ENCODE peak calls at places on chromosomes 7 and 10, in nine cellular contexts. One of them, this sample, is unnamed.
A peak's percentile ranks its signal among the peaks of the same experiment; 100 is the strongest.

GRCh38 chr7:91319326-91319725 is 55.1 kb downstream of the FZD1 start:
- DNase-seq in vagina: no peak
- DNase-seq in HepG2: no peak
- DNase-seq in HCT116: no peak
- DNase-seq in breast epithelium: no peak
- DNase-seq in sigmoid colon: no peak
- DNase-seq in GM12892: no peak
- DNase-seq in endothelial cell of umbilical vein: no peak
- DNase-seq in prostate gland: no peak
- DNase-seq in this sample: no peak

GRCh38 chr7:47195641-47196040 is 386.3 kb downstream of the TNS3 start:
- DNase-seq in vagina: no peak
- DNase-seq in HepG2: no peak
- DNase-seq in HCT116: peak; percentile 21
- DNase-seq in breast epithelium: no peak
- DNase-seq in sigmoid colon: no peak
- DNase-seq in GM12892: no peak
- DNase-seq in endothelial cell of umbilical vein: no peak
- DNase-seq in prostate gland: no peak
- DNase-seq in this sample: no peak

GRCh38 chr7:64885520-64886240 is 17.4 kb upstream of the ZNF273 start:
- DNase-seq in vagina: no peak
- DNase-seq in HepG2: no peak
- DNase-seq in HCT116: no peak
- DNase-seq in breast epithelium: no peak
- DNase-seq in sigmoid colon: peak; percentile 19
- DNase-seq in GM12892: no peak
- DNase-seq in endothelial cell of umbilical vein: no peak
- DNase-seq in prostate gland: no peak
- DNase-seq in this sample: no peak

GRCh38 chr7:94043299-94043698 is 39.1 kb upstream of the BET1 start:
- DNase-seq in vagina: no peak
- DNase-seq in HepG2: no peak
- DNase-seq in HCT116: no peak
- DNase-seq in breast epithelium: no peak
- DNase-seq in sigmoid colon: no peak
- DNase-seq in GM12892: no peak
- DNase-seq in endothelial cell of umbilical vein: no peak
- DNase-seq in prostate gland: no peak
- DNase-seq in this sample: no peak

GRCh38 chr7:22137026-22137425 is 191.3 kb upstream of the CDCA7L start:
- DNase-seq in vagina: no peak
- DNase-seq in HepG2: no peak
- DNase-seq in HCT116: no peak
- DNase-seq in breast epithelium: no peak
- DNase-seq in sigmoid colon: no peak
- DNase-seq in GM12892: no peak
- DNase-seq in endothelial cell of umbilical vein: no peak
- DNase-seq in prostate gland: no peak
- DNase-seq in this sample: no peak

GRCh38 chr7:66920769-66921395 is at the start of gene TMEM248:
- DNase-seq in vagina: no peak
- DNase-seq in HepG2: peak; percentile 69
- DNase-seq in HCT116: peak; percentile 69
- DNase-seq in breast epithelium: peak; percentile 89
- DNase-seq in sigmoid colon: peak; percentile 94
- DNase-seq in GM12892: peak; percentile 74
- DNase-seq in endothelial cell of umbilical vein: peak; percentile 83
- DNase-seq in prostate gland: peak; percentile 72
- DNase-seq in this sample: peak; percentile 97

GRCh38 chr7:118429141-118429540 is 204.6 kb downstream of the ANKRD7 start:
- DNase-seq in vagina: no peak
- DNase-seq in HepG2: no peak
- DNase-seq in HCT116: no peak
- DNase-seq in breast epithelium: no peak
- DNase-seq in sigmoid colon: no peak
- DNase-seq in GM12892: no peak
- DNase-seq in endothelial cell of umbilical vein: no peak
- DNase-seq in prostate gland: no peak
- DNase-seq in this sample: no peak

GRCh38 chr10:131784363-131785120 is 116.3 kb upstream of the PPP2R2D start:
- DNase-seq in vagina: no peak
- DNase-seq in HepG2: no peak
- DNase-seq in HCT116: no peak
- DNase-seq in breast epithelium: no peak
- DNase-seq in sigmoid colon: no peak
- DNase-seq in GM12892: no peak
- DNase-seq in endothelial cell of umbilical vein: no peak
- DNase-seq in prostate gland: no peak
- DNase-seq in this sample: no peak

GRCh38 chr7:27130540-27131389 is at the start of gene HOXA4:
- DNase-seq in vagina: no peak
- DNase-seq in HepG2: peak; percentile 77
- DNase-seq in HCT116: no peak
- DNase-seq in breast epithelium: peak; percentile 89
- DNase-seq in sigmoid colon: peak; percentile 98
- DNase-seq in GM12892: no peak
- DNase-seq in endothelial cell of umbilical vein: peak; percentile 89
- DNase-seq in prostate gland: peak; percentile 94
- DNase-seq in this sample: peak; percentile 91

GRCh38 chr10:71848325-71849277 is 2.5 kb downstream of the PSAP start:
- DNase-seq in vagina: no peak
- DNase-seq in HepG2: peak; percentile 55
- DNase-seq in HCT116: no peak
- DNase-seq in breast epithelium: no peak
- DNase-seq in sigmoid colon: no peak
- DNase-seq in GM12892: no peak
- DNase-seq in endothelial cell of umbilical vein: peak; percentile 67
- DNase-seq in prostate gland: no peak
- DNase-seq in this sample: peak; percentile 6

GRCh38 chr10:86876748-86877147 is 80.7 kb downstream of the MMRN2 start:
- DNase-seq in vagina: no peak
- DNase-seq in HepG2: no peak
- DNase-seq in HCT116: no peak
- DNase-seq in breast epithelium: no peak
- DNase-seq in sigmoid colon: no peak
- DNase-seq in GM12892: no peak
- DNase-seq in endothelial cell of umbilical vein: peak; percentile 60
- DNase-seq in prostate gland: no peak
- DNase-seq in this sample: no peak

GRCh38 chr7:151690597-151690996 is 170.9 kb upstream of the RHEB start:
- DNase-seq in vagina: no peak
- DNase-seq in HepG2: no peak
- DNase-seq in HCT116: no peak
- DNase-seq in breast epithelium: no peak
- DNase-seq in sigmoid colon: no peak
- DNase-seq in GM12892: no peak
- DNase-seq in endothelial cell of umbilical vein: no peak
- DNase-seq in prostate gland: no peak
- DNase-seq in this sample: no peak

GRCh38 chr7:139192014-139192706 is 38.9 kb upstream of the UBN2 start:
- DNase-seq in vagina: no peak
- DNase-seq in HepG2: no peak
- DNase-seq in HCT116: no peak
- DNase-seq in breast epithelium: no peak
- DNase-seq in sigmoid colon: no peak
- DNase-seq in GM12892: no peak
- DNase-seq in endothelial cell of umbilical vein: no peak
- DNase-seq in prostate gland: no peak
- DNase-seq in this sample: no peak

GRCh38 chr7:39949980-39950472 is at the start of gene CDK13:
- DNase-seq in vagina: peak; percentile 88
- DNase-seq in HepG2: peak; percentile 74
- DNase-seq in HCT116: peak; percentile 68
- DNase-seq in breast epithelium: peak; percentile 70
- DNase-seq in sigmoid colon: peak; percentile 84
- DNase-seq in GM12892: peak; percentile 59
- DNase-seq in endothelial cell of umbilical vein: peak; percentile 77
- DNase-seq in prostate gland: peak; percentile 74
- DNase-seq in this sample: peak; percentile 98
- TF ChIP-seq POLR2A in vagina: no peak
- TF ChIP-seq POLR2A in HepG2: no peak
- TF ChIP-seq POLR2A in HCT116: peak; percentile 59
- TF ChIP-seq POLR2A in breast epithelium: no peak
- TF ChIP-seq POLR2A in sigmoid colon: no peak
- TF ChIP-seq POLR2A in GM12892: peak; percentile 92
- TF ChIP-seq POLR2A in endothelial cell of umbilical vein: no peak
- TF ChIP-seq POLR2A in prostate gland: peak; percentile 37
- TF ChIP-seq POLR2A in this sample: no peak

DNA sequence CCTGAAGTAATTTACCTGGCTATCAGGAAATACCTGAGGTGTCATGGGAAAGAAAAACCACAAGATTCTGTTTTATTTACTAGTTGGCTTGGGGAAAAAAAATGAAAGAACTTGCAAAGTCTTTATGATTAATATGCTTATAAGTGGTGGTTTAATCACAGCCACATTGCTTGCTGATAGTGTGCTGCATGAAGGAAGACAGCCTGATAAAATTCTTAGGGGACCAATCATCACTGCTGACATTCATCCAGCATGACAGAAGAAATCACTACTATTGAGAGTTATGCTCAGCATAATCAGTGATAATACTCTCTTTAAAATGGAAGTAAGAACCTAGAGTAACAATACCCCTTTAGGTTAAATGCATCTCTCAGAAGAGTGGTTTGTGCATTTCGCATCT is 150.2 kb upstream of the LRRN3 start:
- DNase-seq in vagina: no peak
- DNase-seq in HepG2: no peak
- DNase-seq in HCT116: no peak
- DNase-seq in breast epithelium: no peak
- DNase-seq in sigmoid colon: no peak
- DNase-seq in GM12892: no peak
- DNase-seq in endothelial cell of umbilical vein: no peak
- DNase-seq in prostate gland: no peak
- DNase-seq in this sample: no peak
- TF ChIP-seq POLR2AphosphoS5 in vagina: no peak
- TF ChIP-seq POLR2AphosphoS5 in HepG2: no peak
- TF ChIP-seq POLR2AphosphoS5 in HCT116: no peak
- TF ChIP-seq POLR2AphosphoS5 in breast epithelium: no peak
- TF ChIP-seq POLR2AphosphoS5 in sigmoid colon: no peak
- TF ChIP-seq POLR2AphosphoS5 in GM12892: no peak
- TF ChIP-seq POLR2AphosphoS5 in endothelial cell of umbilical vein: no peak
- TF ChIP-seq POLR2AphosphoS5 in prostate gland: no peak
- TF ChIP-seq POLR2AphosphoS5 in this sample: no peak

GRCh38 chr7:24978837-24979469 is 1.0 kb downstream of the OSBPL3 start:
- DNase-seq in vagina: no peak
- DNase-seq in HepG2: no peak
- DNase-seq in HCT116: no peak
- DNase-seq in breast epithelium: no peak
- DNase-seq in sigmoid colon: peak; percentile 67
- DNase-seq in GM12892: no peak
- DNase-seq in endothelial cell of umbilical vein: no peak
- DNase-seq in prostate gland: no peak
- DNase-seq in this sample: peak; percentile 84

GRCh38 chr7:24981544-24981951 is 1.6 kb upstream of the OSBPL3 start:
- DNase-seq in vagina: no peak
- DNase-seq in HepG2: no peak
- DNase-seq in HCT116: no peak
- DNase-seq in breast epithelium: peak; percentile 59
- DNase-seq in sigmoid colon: peak; percentile 75
- DNase-seq in GM12892: no peak
- DNase-seq in endothelial cell of umbilical vein: peak; percentile 62
- DNase-seq in prostate gland: no peak
- DNase-seq in this sample: peak; percentile 86

GRCh38 chr7:24979863-24980694 is at the start of gene OSBPL3:
- DNase-seq in vagina: peak; percentile 98
- DNase-seq in HepG2: peak; percentile 91
- DNase-seq in HCT116: peak; percentile 92
- DNase-seq in breast epithelium: peak; percentile 94
- DNase-seq in sigmoid colon: peak; percentile 97
- DNase-seq in GM12892: peak; percentile 74
- DNase-seq in endothelial cell of umbilical vein: peak; percentile 95
- DNase-seq in prostate gland: peak; percentile 95
- DNase-seq in this sample: peak; percentile 98

GRCh38 chr7:24980695-24981543 is 941 bp upstream of the OSBPL3 start:
- DNase-seq in vagina: peak; percentile 92
- DNase-seq in HepG2: no peak
- DNase-seq in HCT116: no peak
- DNase-seq in breast epithelium: no peak
- DNase-seq in sigmoid colon: peak; percentile 67
- DNase-seq in GM12892: peak; percentile 29
- DNase-seq in endothelial cell of umbilical vein: peak; percentile 54
- DNase-seq in prostate gland: no peak
- DNase-seq in this sample: peak; percentile 83

DNA sequence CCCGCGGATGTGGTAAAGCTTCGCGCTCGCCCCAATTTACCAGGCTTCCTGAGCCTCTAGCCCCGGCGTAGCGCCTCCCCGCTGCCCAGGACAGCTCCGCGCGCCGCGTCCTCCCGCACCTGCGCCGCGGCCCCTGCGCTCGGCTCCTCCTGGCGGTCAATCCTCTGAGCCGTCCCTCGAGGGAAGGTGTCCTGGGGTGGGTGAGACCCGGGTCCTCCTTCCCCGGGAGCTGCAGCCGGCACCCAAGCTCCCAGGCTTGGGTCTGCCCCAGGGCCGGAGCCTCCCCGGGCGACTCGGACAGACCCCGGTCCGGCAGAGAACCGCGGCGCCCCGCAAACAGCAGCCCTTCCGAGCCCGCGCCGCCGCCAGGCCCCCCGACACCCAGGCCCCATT is 512 bp downstream of the OSBPL3 start:
- DNase-seq in vagina: no peak
- DNase-seq in HepG2: peak; percentile 47
- DNase-seq in HCT116: no peak
- DNase-seq in breast epithelium: peak; percentile 56
- DNase-seq in sigmoid colon: peak; percentile 75
- DNase-seq in GM12892: peak; percentile 46
- DNase-seq in endothelial cell of umbilical vein: peak; percentile 71
- DNase-seq in prostate gland: peak; percentile 44
- DNase-seq in this sample: peak; percentile 96
- TF ChIP-seq POLR2A in vagina: no peak
- TF ChIP-seq POLR2A in HepG2: no peak
- TF ChIP-seq POLR2A in HCT116: peak; percentile 87
- TF ChIP-seq POLR2A in breast epithelium: no peak
- TF ChIP-seq POLR2A in sigmoid colon: no peak
- TF ChIP-seq POLR2A in GM12892: no peak
- TF ChIP-seq POLR2A in endothelial cell of umbilical vein: no peak
- TF ChIP-seq POLR2A in prostate gland: peak; percentile 36
- TF ChIP-seq POLR2A in this sample: no peak

GRCh38 chr7:120966961-120967360 is 16.4 kb downstream of the ING3 start:
- DNase-seq in vagina: no peak
- DNase-seq in HepG2: no peak
- DNase-seq in HCT116: no peak
- DNase-seq in breast epithelium: no peak
- DNase-seq in sigmoid colon: no peak
- DNase-seq in GM12892: no peak
- DNase-seq in endothelial cell of umbilical vein: no peak
- DNase-seq in prostate gland: no peak
- DNase-seq in this sample: no peak
- TF ChIP-seq POLR2AphosphoS5 in vagina: no peak
- TF ChIP-seq POLR2AphosphoS5 in HepG2: no peak
- TF ChIP-seq POLR2AphosphoS5 in HCT116: no peak
- TF ChIP-seq POLR2AphosphoS5 in breast epithelium: no peak
- TF ChIP-seq POLR2AphosphoS5 in sigmoid colon: no peak
- TF ChIP-seq POLR2AphosphoS5 in GM12892: no peak
- TF ChIP-seq POLR2AphosphoS5 in endothelial cell of umbilical vein: no peak
- TF ChIP-seq POLR2AphosphoS5 in prostate gland: no peak
- TF ChIP-seq POLR2AphosphoS5 in this sample: no peak